ENCODE peak calls at places on chromosomes 7 and 10, in seven cellular contexts. H, E, S, R, Y, W and F are unnamed samples.

GRCh38 chr7:28528899-28529298 is 116.6 kb downstream of the CREB5 start:
- DNase-seq in H (peak), E (no peak), S (no peak), R (no peak), Y (no peak), W (no peak), F (no peak)

GRCh38 chr10:45152726-45153125 is 152.0 kb downstream of the ZNF22 start:
- DNase-seq in H (peak), E (no peak), S (no peak), R (no peak), Y (no peak), W (no peak), F (no peak)

GRCh38 chr7:121372376-121373024 is 23.6 kb downstream of the FAM3C start:
- DNase-seq in H (peak), E (no peak), S (no peak), R (no peak), Y (no peak), W (peak), F (no peak)

GRCh38 chr10:102399217-102400021 is 3.9 kb downstream of the NFKB2 start:
- DNase-seq in H (peak), E (peak), S (peak), R (peak), Y (peak), W (peak), F (peak)

GRCh38 chr10:128013626-128014025 is 106.7 kb downstream of the PTPRE start:
- DNase-seq in H (no peak), E (no peak), S (no peak), R (no peak), Y (no peak), W (no peak), F (no peak)

GRCh38 chr10:59561397-59562121 is 148.1 kb downstream of the SLC16A9 start:
- DNase-seq in H (peak), E (no peak), S (no peak), R (no peak), Y (no peak), W (no peak), F (no peak)

GRCh38 chr7:2953588-2954407 is 89.9 kb downstream of the CARD11 start:
- DNase-seq in H (no peak), E (no peak), S (no peak), R (no peak), Y (no peak), W (no peak), F (no peak)

GRCh38 chr7:101731502-101732084 is 85.8 kb upstream of the CUX1 start:
- DNase-seq in H (no peak), E (no peak), S (no peak), R (no peak), Y (no peak), W (no peak), F (no peak)

GRCh38 chr7:117979954-117980497 is 106.8 kb upstream of the CTTNBP2 start:
- DNase-seq in H (no peak), E (no peak), S (no peak), R (no peak), Y (no peak), W (no peak), F (no peak)

GRCh38 chr10:99768430-99769011 is 13.9 kb upstream of the ABCC2 start:
- DNase-seq in H (peak), E (no peak), S (no peak), R (no peak), Y (no peak), W (no peak), F (no peak)
- H2AK5ac ChIP-seq in H (no peak), E (no peak), S (no peak), R (no peak), Y (no peak), W (no peak), F (no peak)

DNA sequence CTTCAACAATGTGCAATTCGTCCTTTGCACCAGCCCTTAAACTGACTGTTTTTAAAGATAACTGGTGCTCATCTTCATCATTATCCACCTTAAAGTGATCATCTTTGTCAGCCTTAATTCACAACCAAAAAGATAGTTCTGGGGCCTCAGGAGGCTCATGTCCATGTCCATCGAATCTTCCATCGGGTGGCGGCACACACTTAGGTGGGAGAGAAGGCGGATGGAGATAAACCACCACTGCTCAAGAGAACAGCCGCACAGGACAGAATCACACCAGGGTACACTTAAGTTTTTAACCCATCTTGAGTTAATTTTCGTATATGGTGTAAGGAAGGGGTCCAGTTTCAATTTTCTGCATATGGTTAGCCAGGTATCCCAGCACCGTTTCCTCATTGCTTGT is 24.8 kb downstream of the OIT3 start:
- DNase-seq in H (no peak), E (no peak), S (no peak), R (no peak), Y (no peak), W (no peak), F (no peak)
- H3K4ac ChIP-seq in H (no peak), E (no peak), S (no peak), R (no peak), Y (no peak), W (no peak), F (no peak)

GRCh38 chr10:62870866-62871265 is 54.7 kb upstream of the EGR2 start:
- DNase-seq in H (no peak), E (no peak), S (no peak), R (no peak), Y (no peak), W (no peak), F (no peak)

GRCh38 chr10:62869958-62870357 is 53.8 kb upstream of the EGR2 start:
- DNase-seq in H (no peak), E (no peak), S (no peak), R (no peak), Y (no peak), W (no peak), F (no peak)

GRCh38 chr10:62873866-62874265 is 57.7 kb upstream of the EGR2 start:
- DNase-seq in H (no peak), E (no peak), S (no peak), R (no peak), Y (no peak), W (no peak), F (no peak)
- H2AK5ac ChIP-seq in H (no peak), E (no peak), S (no peak), R (no peak), Y (no peak), W (no peak), F (no peak)

GRCh38 chr10:97789770-97790397 is 18.1 kb upstream of the SFRP5 start:
- DNase-seq in H (no peak), E (no peak), S (no peak), R (no peak), Y (no peak), W (no peak), F (no peak)
- H3K4ac ChIP-seq in H (no peak), E (no peak), S (no peak), R (no peak), Y (no peak), W (no peak), F (no peak)

GRCh38 chr7:132531562-132531961 is 44.7 kb downstream of the PLXNA4 start:
- DNase-seq in H (no peak), E (no peak), S (no peak), R (no peak), Y (no peak), W (no peak), F (no peak)
- H2AK5ac ChIP-seq in H (no peak), E (no peak), S (no peak), R (no peak), Y (no peak), W (no peak), F (no peak)

GRCh38 chr10:57430376-57430775 is 837.3 kb downstream of the IPMK start:
- DNase-seq in H (no peak), E (no peak), S (no peak), R (no peak), Y (no peak), W (no peak), F (no peak)
- H3K4ac ChIP-seq in H (no peak), E (no peak), S (no peak), R (no peak), Y (no peak), W (no peak), F (no peak)

DNA sequence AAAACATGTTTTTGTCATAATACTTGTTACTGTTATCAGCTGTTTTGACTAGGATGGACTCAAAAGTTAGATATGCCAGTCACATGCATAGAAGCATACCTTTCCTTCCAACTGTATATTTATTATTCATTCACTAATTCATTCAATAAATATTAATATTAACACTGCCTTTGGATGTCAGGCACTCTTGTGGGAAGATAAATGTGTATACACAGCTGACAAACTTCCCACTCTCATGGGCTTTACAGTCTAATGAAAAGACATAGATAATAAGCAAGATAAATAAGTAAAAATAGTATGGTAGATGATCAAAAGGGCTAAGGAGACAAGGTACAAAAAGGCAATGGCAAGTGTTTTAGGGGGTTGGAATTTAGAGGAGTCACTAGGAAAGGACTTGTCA is 180.1 kb upstream of the SMIM30 start:
- DNase-seq in H (no peak), E (no peak), S (no peak), R (no peak), Y (no peak), W (no peak), F (no peak)
- H2AK5ac ChIP-seq in H (no peak), E (no peak), S (no peak), R (no peak), Y (no peak), W (no peak), F (no peak)

GRCh38 chr10:122181055-122181732 is 89.9 kb upstream of the BTBD16 start:
- DNase-seq in H (peak), E (no peak), S (no peak), R (no peak), Y (no peak), W (peak), F (no peak)
- H3K4ac ChIP-seq in H (no peak), E (no peak), S (no peak), R (no peak), Y (no peak), W (no peak), F (no peak)